ENCODE peak calls at places on chromosomes 16 and 17, in four cellular contexts. One of them, this sample, is unnamed.

GRCh38 chr16:87297918-87298631 is 19.1 kb downstream of the C16orf95 start:
- DNase-seq in NCI-H69: peak; percentile 30
- DNase-seq in NCI-H460: peak; percentile 17
- DNase-seq in activated T-cell treated with anti-CD3 and anti-CD28 coated beads, Interleukin-2, amount 50 U/mL, for 4 hours: peak; percentile 19
- DNase-seq in this sample: no peak

GRCh38 chr16:35797811-35798210 is 2338.4 kb downstream of the TP53TG3F start:
- DNase-seq in NCI-H69: no peak
- DNase-seq in NCI-H460: no peak
- DNase-seq in activated T-cell treated with anti-CD3 and anti-CD28 coated beads, Interleukin-2, amount 50 U/mL, for 4 hours: no peak
- DNase-seq in this sample: no peak

GRCh38 chr16:50386139-50386538 is 17.4 kb upstream of the BRD7 start:
- DNase-seq in NCI-H69: no peak
- DNase-seq in NCI-H460: no peak
- DNase-seq in activated T-cell treated with anti-CD3 and anti-CD28 coated beads, Interleukin-2, amount 50 U/mL, for 4 hours: no peak
- DNase-seq in this sample: no peak

GRCh38 chr17:51840688-51841087 is 317.8 kb downstream of the CA10 start:
- DNase-seq in NCI-H69: no peak
- DNase-seq in NCI-H460: no peak
- DNase-seq in activated T-cell treated with anti-CD3 and anti-CD28 coated beads, Interleukin-2, amount 50 U/mL, for 4 hours: no peak
- DNase-seq in this sample: no peak

GRCh38 chr17:67068999-67069398 is 24.6 kb downstream of the CACNG1 start:
- DNase-seq in NCI-H69: peak; percentile 24
- DNase-seq in NCI-H460: no peak
- DNase-seq in activated T-cell treated with anti-CD3 and anti-CD28 coated beads, Interleukin-2, amount 50 U/mL, for 4 hours: no peak
- DNase-seq in this sample: no peak

GRCh38 chr16:26542198-26542597 is 524.5 kb upstream of the C16orf82 start:
- DNase-seq in NCI-H69: no peak
- DNase-seq in NCI-H460: no peak
- DNase-seq in activated T-cell treated with anti-CD3 and anti-CD28 coated beads, Interleukin-2, amount 50 U/mL, for 4 hours: no peak
- DNase-seq in this sample: no peak

GRCh38 chr17:28997811-28998210 is 8.0 kb downstream of the SEZ6 start:
- DNase-seq in NCI-H69: peak; percentile 92
- DNase-seq in NCI-H460: no peak
- DNase-seq in activated T-cell treated with anti-CD3 and anti-CD28 coated beads, Interleukin-2, amount 50 U/mL, for 4 hours: no peak
- DNase-seq in this sample: no peak

GRCh38 chr17:45942284-45942683 is 47.9 kb downstream of the MAPT start:
- DNase-seq in NCI-H69: peak; percentile 62
- DNase-seq in NCI-H460: no peak
- DNase-seq in activated T-cell treated with anti-CD3 and anti-CD28 coated beads, Interleukin-2, amount 50 U/mL, for 4 hours: no peak
- DNase-seq in this sample: no peak

GRCh38 chr17:39823407-39824054 is 40.6 kb downstream of the IKZF3 start:
- DNase-seq in NCI-H69: no peak
- DNase-seq in NCI-H460: no peak
- DNase-seq in activated T-cell treated with anti-CD3 and anti-CD28 coated beads, Interleukin-2, amount 50 U/mL, for 4 hours: no peak
- DNase-seq in this sample: no peak

GRCh38 chr17:78734841-78735641 is 47.0 kb downstream of the CYTH1 start:
- DNase-seq in NCI-H69: no peak
- DNase-seq in NCI-H460: no peak
- DNase-seq in activated T-cell treated with anti-CD3 and anti-CD28 coated beads, Interleukin-2, amount 50 U/mL, for 4 hours: no peak
- DNase-seq in this sample: no peak

GRCh38 chr17:34378664-34379101 is 15.7 kb upstream of the CCL1 start:
- DNase-seq in NCI-H69: no peak
- DNase-seq in NCI-H460: no peak
- DNase-seq in activated T-cell treated with anti-CD3 and anti-CD28 coated beads, Interleukin-2, amount 50 U/mL, for 4 hours: no peak
- DNase-seq in this sample: no peak

GRCh38 chr17:57632294-57632693 is 112.8 kb downstream of the CCDC182 start:
- DNase-seq in NCI-H69: no peak
- DNase-seq in NCI-H460: no peak
- DNase-seq in activated T-cell treated with anti-CD3 and anti-CD28 coated beads, Interleukin-2, amount 50 U/mL, for 4 hours: no peak
- DNase-seq in this sample: no peak

GRCh38 chr16:81601601-81602251 is 157.1 kb downstream of the CMIP start:
- DNase-seq in NCI-H69: peak; percentile 26
- DNase-seq in NCI-H460: no peak
- DNase-seq in activated T-cell treated with anti-CD3 and anti-CD28 coated beads, Interleukin-2, amount 50 U/mL, for 4 hours: no peak
- DNase-seq in this sample: no peak

GRCh38 chr16:30637952-30638351 is 12.8 kb upstream of the PRR14 start:
- DNase-seq in NCI-H69: peak; percentile 73
- DNase-seq in NCI-H460: peak; percentile 76
- DNase-seq in activated T-cell treated with anti-CD3 and anti-CD28 coated beads, Interleukin-2, amount 50 U/mL, for 4 hours: no peak
- DNase-seq in this sample: no peak

GRCh38 chr17:42189651-42189965 is 4.4 kb upstream of the HCRT start:
- DNase-seq in NCI-H69: no peak
- DNase-seq in NCI-H460: no peak
- DNase-seq in activated T-cell treated with anti-CD3 and anti-CD28 coated beads, Interleukin-2, amount 50 U/mL, for 4 hours: no peak
- DNase-seq in this sample: no peak

GRCh38 chr16:58678716-58679115 is 5.9 kb downstream of the SLC38A7 start:
- DNase-seq in NCI-H69: no peak
- DNase-seq in NCI-H460: peak; percentile 32
- DNase-seq in activated T-cell treated with anti-CD3 and anti-CD28 coated beads, Interleukin-2, amount 50 U/mL, for 4 hours: no peak
- DNase-seq in this sample: no peak

GRCh38 chr17:40327735-40328385 is 18.9 kb downstream of the RARA start:
- DNase-seq in NCI-H69: no peak
- DNase-seq in NCI-H460: no peak
- DNase-seq in activated T-cell treated with anti-CD3 and anti-CD28 coated beads, Interleukin-2, amount 50 U/mL, for 4 hours: no peak
- DNase-seq in this sample: no peak

GRCh38 chr16:53415504-53415903 is 18.8 kb upstream of the RBL2 start:
- DNase-seq in NCI-H69: peak; percentile 79
- DNase-seq in NCI-H460: no peak
- DNase-seq in activated T-cell treated with anti-CD3 and anti-CD28 coated beads, Interleukin-2, amount 50 U/mL, for 4 hours: no peak
- DNase-seq in this sample: no peak

GRCh38 chr17:49914096-49914490 is 54.9 kb upstream of the DLX4 start:
- DNase-seq in NCI-H69: peak; percentile 99
- DNase-seq in NCI-H460: no peak
- DNase-seq in activated T-cell treated with anti-CD3 and anti-CD28 coated beads, Interleukin-2, amount 50 U/mL, for 4 hours: no peak
- DNase-seq in this sample: no peak

GRCh38 chr17:73348824-73349095 is 37.0 kb upstream of the CDC42EP4 start:
- DNase-seq in NCI-H69: no peak
- DNase-seq in NCI-H460: no peak
- DNase-seq in activated T-cell treated with anti-CD3 and anti-CD28 coated beads, Interleukin-2, amount 50 U/mL, for 4 hours: no peak
- DNase-seq in this sample: no peak

GRCh38 chr16:59192551-59193199 is 458.6 kb upstream of the GOT2 start:
- DNase-seq in NCI-H69: peak; percentile 2
- DNase-seq in NCI-H460: peak; percentile 45
- DNase-seq in activated T-cell treated with anti-CD3 and anti-CD28 coated beads, Interleukin-2, amount 50 U/mL, for 4 hours: no peak
- DNase-seq in this sample: no peak

GRCh38 chr17:83180264-83180995 is 101.0 kb downstream of the METRNL start:
- DNase-seq in NCI-H69: no peak
- DNase-seq in NCI-H460: no peak
- DNase-seq in activated T-cell treated with anti-CD3 and anti-CD28 coated beads, Interleukin-2, amount 50 U/mL, for 4 hours: no peak
- DNase-seq in this sample: no peak

GRCh38 chr17:74116087-74116717 is 87.3 kb upstream of the RPL38 start:
- DNase-seq in NCI-H69: peak; percentile 87
- DNase-seq in NCI-H460: no peak
- DNase-seq in activated T-cell treated with anti-CD3 and anti-CD28 coated beads, Interleukin-2, amount 50 U/mL, for 4 hours: no peak
- DNase-seq in this sample: no peak

GRCh38 chr16:57469046-57469445 is 6.6 kb downstream of the POLR2C start:
- DNase-seq in NCI-H69: no peak
- DNase-seq in NCI-H460: no peak
- DNase-seq in activated T-cell treated with anti-CD3 and anti-CD28 coated beads, Interleukin-2, amount 50 U/mL, for 4 hours: no peak
- DNase-seq in this sample: no peak

This sample was measured in effector memory CD4-positive, alpha-beta T cell.